ENCODE peak calls at places on chromosomes 13 and 19, in five cellular contexts. One of them, this sample, is unnamed.

GRCh38 chr13:48486362-48486761 is 46.5 kb downstream of the RCBTB2 start:
- DNase-seq in glutamatergic neuron: no peak
- DNase-seq in activated CD8-positive, alpha-beta memory T cell treated with anti-CD3 and anti-CD28 coated beads for 48 hours: no peak
- DNase-seq in AG10803: no peak
- DNase-seq in NCI-H510A treated with DMSO at 0.1 percent for 48 hours: no peak
- DNase-seq in this sample: no peak

GRCh38 chr13:49412749-49413148 is 31.1 kb downstream of the CAB39L start:
- DNase-seq in glutamatergic neuron: no peak
- DNase-seq in activated CD8-positive, alpha-beta memory T cell treated with anti-CD3 and anti-CD28 coated beads for 48 hours: no peak
- DNase-seq in AG10803: no peak
- DNase-seq in NCI-H510A treated with DMSO at 0.1 percent for 48 hours: no peak
- DNase-seq in this sample: no peak

GRCh38 chr13:113960276-113960948 is 13.5 kb downstream of the C13orf46 start:
- DNase-seq in glutamatergic neuron: no peak
- DNase-seq in activated CD8-positive, alpha-beta memory T cell treated with anti-CD3 and anti-CD28 coated beads for 48 hours: no peak
- DNase-seq in AG10803: no peak
- DNase-seq in NCI-H510A treated with DMSO at 0.1 percent for 48 hours: no peak
- DNase-seq in this sample: no peak

GRCh38 chr13:24208314-24208713 is 47.8 kb downstream of the SPATA13 start:
- DNase-seq in glutamatergic neuron: no peak
- DNase-seq in activated CD8-positive, alpha-beta memory T cell treated with anti-CD3 and anti-CD28 coated beads for 48 hours: no peak
- DNase-seq in AG10803: peak
- DNase-seq in NCI-H510A treated with DMSO at 0.1 percent for 48 hours: no peak
- DNase-seq in this sample: peak

GRCh38 chr19:40803857-40804782 is 5.1 kb downstream of the EGLN2 start:
- DNase-seq in glutamatergic neuron: no peak
- DNase-seq in activated CD8-positive, alpha-beta memory T cell treated with anti-CD3 and anti-CD28 coated beads for 48 hours: no peak
- DNase-seq in AG10803: no peak
- DNase-seq in NCI-H510A treated with DMSO at 0.1 percent for 48 hours: no peak
- DNase-seq in this sample: no peak

GRCh38 chr19:7888145-7888825 is at the start of gene LRRC8E:
- DNase-seq in glutamatergic neuron: peak
- DNase-seq in activated CD8-positive, alpha-beta memory T cell treated with anti-CD3 and anti-CD28 coated beads for 48 hours: no peak
- DNase-seq in AG10803: peak
- DNase-seq in NCI-H510A treated with DMSO at 0.1 percent for 48 hours: peak
- DNase-seq in this sample: no peak

GRCh38 chr19:30047355-30047895 is 105.4 kb downstream of the URI1 start:
- DNase-seq in glutamatergic neuron: no peak
- DNase-seq in activated CD8-positive, alpha-beta memory T cell treated with anti-CD3 and anti-CD28 coated beads for 48 hours: no peak
- DNase-seq in AG10803: no peak
- DNase-seq in NCI-H510A treated with DMSO at 0.1 percent for 48 hours: no peak
- DNase-seq in this sample: no peak

GRCh38 chr13:64397699-64398098 is 2832.4 kb downstream of the PCDH9 start:
- DNase-seq in glutamatergic neuron: no peak
- DNase-seq in activated CD8-positive, alpha-beta memory T cell treated with anti-CD3 and anti-CD28 coated beads for 48 hours: no peak
- DNase-seq in AG10803: peak
- DNase-seq in NCI-H510A treated with DMSO at 0.1 percent for 48 hours: no peak
- DNase-seq in this sample: no peak

GRCh38 chr13:97043302-97043701 is 49.0 kb upstream of the OXGR1 start:
- DNase-seq in glutamatergic neuron: no peak
- DNase-seq in activated CD8-positive, alpha-beta memory T cell treated with anti-CD3 and anti-CD28 coated beads for 48 hours: no peak
- DNase-seq in AG10803: peak
- DNase-seq in NCI-H510A treated with DMSO at 0.1 percent for 48 hours: no peak
- DNase-seq in this sample: peak

GRCh38 chr19:12769689-12770088 is 5.7 kb downstream of the HOOK2 start:
- DNase-seq in glutamatergic neuron: peak
- DNase-seq in activated CD8-positive, alpha-beta memory T cell treated with anti-CD3 and anti-CD28 coated beads for 48 hours: no peak
- DNase-seq in AG10803: no peak
- DNase-seq in NCI-H510A treated with DMSO at 0.1 percent for 48 hours: no peak
- DNase-seq in this sample: no peak

GRCh38 chr13:31859546-31859945 is 120.2 kb downstream of the RXFP2 start:
- DNase-seq in glutamatergic neuron: peak
- DNase-seq in activated CD8-positive, alpha-beta memory T cell treated with anti-CD3 and anti-CD28 coated beads for 48 hours: no peak
- DNase-seq in AG10803: no peak
- DNase-seq in NCI-H510A treated with DMSO at 0.1 percent for 48 hours: no peak
- DNase-seq in this sample: no peak

GRCh38 chr19:4352701-4353121 is 9.3 kb downstream of the MPND start:
- DNase-seq in glutamatergic neuron: peak
- DNase-seq in activated CD8-positive, alpha-beta memory T cell treated with anti-CD3 and anti-CD28 coated beads for 48 hours: no peak
- DNase-seq in AG10803: peak
- DNase-seq in NCI-H510A treated with DMSO at 0.1 percent for 48 hours: peak
- DNase-seq in this sample: peak

GRCh38 chr19:14517840-14518505 is at the start of gene DNAJB1:
- DNase-seq in glutamatergic neuron: peak
- DNase-seq in activated CD8-positive, alpha-beta memory T cell treated with anti-CD3 and anti-CD28 coated beads for 48 hours: no peak
- DNase-seq in AG10803: peak
- DNase-seq in NCI-H510A treated with DMSO at 0.1 percent for 48 hours: peak
- DNase-seq in this sample: peak

GRCh38 chr19:35225951-35226350 is 2.6 kb downstream of the FAM187B start:
- DNase-seq in glutamatergic neuron: no peak
- DNase-seq in activated CD8-positive, alpha-beta memory T cell treated with anti-CD3 and anti-CD28 coated beads for 48 hours: no peak
- DNase-seq in AG10803: no peak
- DNase-seq in NCI-H510A treated with DMSO at 0.1 percent for 48 hours: no peak
- DNase-seq in this sample: no peak

GRCh38 chr19:1837625-1838105 is 10.6 kb downstream of the REXO1 start:
- DNase-seq in glutamatergic neuron: peak
- DNase-seq in activated CD8-positive, alpha-beta memory T cell treated with anti-CD3 and anti-CD28 coated beads for 48 hours: peak
- DNase-seq in AG10803: no peak
- DNase-seq in NCI-H510A treated with DMSO at 0.1 percent for 48 hours: no peak
- DNase-seq in this sample: no peak

GRCh38 chr19:1992759-1993260 is 22.7 kb downstream of the BTBD2 start:
- DNase-seq in glutamatergic neuron: no peak
- DNase-seq in activated CD8-positive, alpha-beta memory T cell treated with anti-CD3 and anti-CD28 coated beads for 48 hours: no peak
- DNase-seq in AG10803: no peak
- DNase-seq in NCI-H510A treated with DMSO at 0.1 percent for 48 hours: no peak
- DNase-seq in this sample: no peak

GRCh38 chr19:29617336-29618266 is 11.5 kb downstream of the POP4 start:
- DNase-seq in glutamatergic neuron: no peak
- DNase-seq in activated CD8-positive, alpha-beta memory T cell treated with anti-CD3 and anti-CD28 coated beads for 48 hours: no peak
- DNase-seq in AG10803: no peak
- DNase-seq in NCI-H510A treated with DMSO at 0.1 percent for 48 hours: no peak
- DNase-seq in this sample: no peak

GRCh38 chr19:20325151-20325550 is 158.1 kb downstream of the ZNF486 start:
- DNase-seq in glutamatergic neuron: no peak
- DNase-seq in activated CD8-positive, alpha-beta memory T cell treated with anti-CD3 and anti-CD28 coated beads for 48 hours: no peak
- DNase-seq in AG10803: no peak
- DNase-seq in NCI-H510A treated with DMSO at 0.1 percent for 48 hours: no peak
- DNase-seq in this sample: no peak

GRCh38 chr13:46207828-46208227 is 3.9 kb upstream of the LRRC63 start:
- DNase-seq in glutamatergic neuron: no peak
- DNase-seq in activated CD8-positive, alpha-beta memory T cell treated with anti-CD3 and anti-CD28 coated beads for 48 hours: no peak
- DNase-seq in AG10803: no peak
- DNase-seq in NCI-H510A treated with DMSO at 0.1 percent for 48 hours: no peak
- DNase-seq in this sample: no peak

GRCh38 chr19:8213827-8214672 is 4.9 kb downstream of the CERS4 start:
- DNase-seq in glutamatergic neuron: no peak
- DNase-seq in activated CD8-positive, alpha-beta memory T cell treated with anti-CD3 and anti-CD28 coated beads for 48 hours: no peak
- DNase-seq in AG10803: no peak
- DNase-seq in NCI-H510A treated with DMSO at 0.1 percent for 48 hours: no peak
- DNase-seq in this sample: no peak

GRCh38 chr19:46586294-46586693 is 14.8 kb upstream of the CALM3 start:
- DNase-seq in glutamatergic neuron: no peak
- DNase-seq in activated CD8-positive, alpha-beta memory T cell treated with anti-CD3 and anti-CD28 coated beads for 48 hours: no peak
- DNase-seq in AG10803: no peak
- DNase-seq in NCI-H510A treated with DMSO at 0.1 percent for 48 hours: peak
- DNase-seq in this sample: no peak

GRCh38 chr13:21453352-21454089 is 5.6 kb downstream of the ZDHHC20 start:
- DNase-seq in glutamatergic neuron: no peak
- DNase-seq in activated CD8-positive, alpha-beta memory T cell treated with anti-CD3 and anti-CD28 coated beads for 48 hours: no peak
- DNase-seq in AG10803: peak
- DNase-seq in NCI-H510A treated with DMSO at 0.1 percent for 48 hours: no peak
- DNase-seq in this sample: peak

GRCh38 chr19:18289471-18290066 is 8.1 kb upstream of the JUND start:
- DNase-seq in glutamatergic neuron: no peak
- DNase-seq in activated CD8-positive, alpha-beta memory T cell treated with anti-CD3 and anti-CD28 coated beads for 48 hours: no peak
- DNase-seq in AG10803: no peak
- DNase-seq in NCI-H510A treated with DMSO at 0.1 percent for 48 hours: no peak
- DNase-seq in this sample: no peak

GRCh38 chr19:49019242-49019932 is 2.5 kb upstream of the LHB start:
- DNase-seq in glutamatergic neuron: peak
- DNase-seq in activated CD8-positive, alpha-beta memory T cell treated with anti-CD3 and anti-CD28 coated beads for 48 hours: no peak
- DNase-seq in AG10803: peak
- DNase-seq in NCI-H510A treated with DMSO at 0.1 percent for 48 hours: no peak
- DNase-seq in this sample: no peak

GRCh38 chr19:46296722-46297431 is at the start of gene HIF3A:
- DNase-seq in glutamatergic neuron: peak
- DNase-seq in activated CD8-positive, alpha-beta memory T cell treated with anti-CD3 and anti-CD28 coated beads for 48 hours: no peak
- DNase-seq in AG10803: no peak
- DNase-seq in NCI-H510A treated with DMSO at 0.1 percent for 48 hours: peak
- DNase-seq in this sample: peak

GRCh38 chr19:3034194-3034844 is 5.2 kb upstream of the TLE2 start:
- DNase-seq in glutamatergic neuron: no peak
- DNase-seq in activated CD8-positive, alpha-beta memory T cell treated with anti-CD3 and anti-CD28 coated beads for 48 hours: no peak
- DNase-seq in AG10803: peak
- DNase-seq in NCI-H510A treated with DMSO at 0.1 percent for 48 hours: no peak
- DNase-seq in this sample: no peak

GRCh38 chr13:73849292-73849691 is 284.9 kb downstream of the KLF12 start:
- DNase-seq in glutamatergic neuron: no peak
- DNase-seq in activated CD8-positive, alpha-beta memory T cell treated with anti-CD3 and anti-CD28 coated beads for 48 hours: no peak
- DNase-seq in AG10803: peak
- DNase-seq in NCI-H510A treated with DMSO at 0.1 percent for 48 hours: no peak
- DNase-seq in this sample: no peak

GRCh38 chr13:30088312-30088855 is 219.0 kb downstream of the KATNAL1 start:
- DNase-seq in glutamatergic neuron: peak
- DNase-seq in activated CD8-positive, alpha-beta memory T cell treated with anti-CD3 and anti-CD28 coated beads for 48 hours: no peak
- DNase-seq in AG10803: no peak
- DNase-seq in NCI-H510A treated with DMSO at 0.1 percent for 48 hours: no peak
- DNase-seq in this sample: no peak

GRCh38 chr13:32545083-32545482 is 6.5 kb upstream of the N4BP2L2 start:
- DNase-seq in glutamatergic neuron: no peak
- DNase-seq in activated CD8-positive, alpha-beta memory T cell treated with anti-CD3 and anti-CD28 coated beads for 48 hours: no peak
- DNase-seq in AG10803: no peak
- DNase-seq in NCI-H510A treated with DMSO at 0.1 percent for 48 hours: no peak
- DNase-seq in this sample: no peak

GRCh38 chr13:108120332-108120731 is 95.0 kb downstream of the LIG4 start:
- DNase-seq in glutamatergic neuron: no peak
- DNase-seq in activated CD8-positive, alpha-beta memory T cell treated with anti-CD3 and anti-CD28 coated beads for 48 hours: no peak
- DNase-seq in AG10803: no peak
- DNase-seq in NCI-H510A treated with DMSO at 0.1 percent for 48 hours: no peak
- DNase-seq in this sample: no peak

GRCh38 chr13:96460571-96460970 is 370.7 kb downstream of the HS6ST3 start:
- DNase-seq in glutamatergic neuron: no peak
- DNase-seq in activated CD8-positive, alpha-beta memory T cell treated with anti-CD3 and anti-CD28 coated beads for 48 hours: no peak
- DNase-seq in AG10803: no peak
- DNase-seq in NCI-H510A treated with DMSO at 0.1 percent for 48 hours: peak
- DNase-seq in this sample: no peak

GRCh38 chr13:91153372-91153771 is 194.1 kb upstream of the MIR17HG start:
- DNase-seq in glutamatergic neuron: no peak
- DNase-seq in activated CD8-positive, alpha-beta memory T cell treated with anti-CD3 and anti-CD28 coated beads for 48 hours: no peak
- DNase-seq in AG10803: peak
- DNase-seq in NCI-H510A treated with DMSO at 0.1 percent for 48 hours: no peak
- DNase-seq in this sample: no peak

This sample was measured in fibroblast of the conjunctiva.